ENCODE peak calls at places on chromosomes 1 and 21, in four cellular contexts. H is K562, E is GM12878, U is SK-N-SH. O is an unnamed sample.

GRCh38 chr21:38388219-38388618 is 110.1 kb downstream of the ERG start:
- DNase-seq in H (no peak), E (no peak), U (no peak), O (peak)

GRCh38 chr1:26861889-26862371 is 1.0 kb upstream of the SFN start:
- DNase-seq in H (no peak), E (no peak), U (no peak), O (no peak)

GRCh38 chr1:236603896-236604217 is 459 bp downstream of the HEATR1 start:
- DNase-seq in H (peak), E (no peak), U (peak), O (peak)

GRCh38 chr1:205496661-205497060 is 7.8 kb upstream of the CDK18 start:
- DNase-seq in H (no peak), E (no peak), U (no peak), O (no peak)

GRCh38 chr1:37926061-37926924 is 20.6 kb downstream of the INPP5B start:
- DNase-seq in H (no peak), E (peak), U (no peak), O (no peak)

GRCh38 chr21:32818411-32818810 is 46.9 kb upstream of the PAXBP1 start:
- DNase-seq in H (no peak), E (no peak), U (no peak), O (no peak)

GRCh38 chr1:30823627-30823968 is 66.0 kb upstream of the LAPTM5 start:
- DNase-seq in H (no peak), E (no peak), U (no peak), O (no peak)

GRCh38 chr1:37561794-37562132 is 5.0 kb downstream of the DNALI1 start:
- DNase-seq in H (peak), E (no peak), U (peak), O (peak)

GRCh38 chr1:43885311-43885801 is 48.2 kb upstream of the ARTN start:
- DNase-seq in H (no peak), E (no peak), U (no peak), O (no peak)

GRCh38 chr1:109826930-109827349 is 63.2 kb upstream of the EPS8L3 start:
- DNase-seq in H (no peak), E (no peak), U (no peak), O (no peak)

GRCh38 chr1:160421881-160422280 is 21.5 kb downstream of the VANGL2 start:
- DNase-seq in H (no peak), E (no peak), U (no peak), O (no peak)

GRCh38 chr1:86487131-86487804 is 18.5 kb downstream of the CLCA1 start:
- DNase-seq in H (no peak), E (no peak), U (no peak), O (peak)

GRCh38 chr1:234896477-234897364 is 231.9 kb downstream of the TOMM20 start:
- DNase-seq in H (no peak), E (no peak), U (no peak), O (peak)

GRCh38 chr1:57163789-57164188 is 198.0 kb upstream of the C8B start:
- DNase-seq in H (no peak), E (no peak), U (no peak), O (no peak)

GRCh38 chr1:233730809-233731208 is 116.9 kb downstream of the KCNK1 start:
- DNase-seq in H (peak), E (no peak), U (no peak), O (no peak)

GRCh38 chr1:21030201-21030600 is 146.5 kb downstream of the EIF4G3 start:
- DNase-seq in H (no peak), E (no peak), U (no peak), O (no peak)

GRCh38 chr1:183915634-183916510 is 111.0 kb downstream of the RGL1 start:
- DNase-seq in H (peak), E (peak), U (peak), O (peak)

GRCh38 chr1:229508823-229509337 is 739 bp upstream of the NUP133 start:
- DNase-seq in H (no peak), E (no peak), U (no peak), O (no peak)

GRCh38 chr1:229507951-229508822 is at the start of gene NUP133:
- DNase-seq in H (peak), E (peak), U (peak), O (peak)

GRCh38 chr1:229506633-229507032 is 1.5 kb downstream of the NUP133 start:
- DNase-seq in H (no peak), E (no peak), U (no peak), O (no peak)

GRCh38 chr1:229507502-229507901 is 639 bp downstream of the NUP133 start:
- DNase-seq in H (no peak), E (no peak), U (no peak), O (no peak)

DNA sequence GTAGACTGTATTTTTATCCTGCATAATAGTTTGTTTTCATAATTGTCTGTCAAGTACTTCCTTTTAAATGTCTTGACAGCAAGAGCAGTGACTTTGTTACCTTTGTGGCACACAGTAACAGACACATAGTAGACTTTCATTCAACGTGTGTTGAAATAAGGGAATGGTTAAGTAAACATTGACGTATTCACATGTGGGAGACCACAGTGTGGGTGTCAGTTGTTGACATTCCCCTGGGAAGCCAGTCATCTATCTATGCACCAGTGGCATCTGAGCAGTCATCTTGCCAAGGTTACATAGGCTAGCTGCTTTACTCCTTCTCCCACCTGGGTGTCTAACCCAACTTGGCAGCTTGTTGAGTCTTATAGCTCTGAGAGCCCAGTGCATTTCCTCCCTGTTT is 1.4 kb upstream of the NUP133 start:
- DNase-seq in H (peak), E (no peak), U (no peak), O (peak)
- TF ChIP-seq RCOR1 in H (no peak), E (no peak), U (no peak), O (no peak)

DNA sequence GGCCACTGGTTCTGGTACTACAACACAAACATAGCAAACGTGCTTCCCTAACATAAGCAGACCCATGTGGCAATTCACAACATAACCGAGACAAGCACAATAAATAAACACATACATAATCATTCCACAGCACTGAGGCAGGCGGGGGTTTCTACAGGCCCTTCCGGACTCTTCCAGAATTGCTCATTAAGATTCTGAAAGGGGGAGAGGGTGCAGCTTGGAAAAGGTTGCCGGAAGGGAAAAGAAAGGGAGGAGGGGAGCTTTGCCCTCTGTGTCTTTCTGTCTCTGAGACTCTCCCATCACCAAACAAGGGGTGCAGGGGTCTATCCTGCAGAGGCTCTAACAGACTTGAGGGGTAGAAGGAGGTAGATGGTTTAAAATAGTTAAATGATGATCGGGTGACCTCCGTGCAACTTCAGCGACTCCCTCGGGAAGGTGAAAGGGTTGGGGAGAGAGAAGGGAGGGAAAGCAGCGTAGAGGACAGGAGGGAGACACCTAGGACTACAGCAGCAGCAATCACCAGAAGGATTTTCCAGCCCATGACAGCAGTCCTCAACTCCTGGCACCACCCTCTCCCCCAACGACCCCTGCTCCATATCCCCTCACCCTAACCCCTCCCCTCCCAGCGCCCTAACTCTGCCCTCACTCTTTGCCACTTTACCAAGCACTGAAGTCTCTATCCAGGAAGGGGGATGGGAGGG is 365.4 kb upstream of the ESRRG start:
- DNase-seq in H (no peak), E (no peak), U (peak), O (peak)
- H3K9ac ChIP-seq in H (no peak), E (no peak), U (no peak), O (no peak)

DNA sequence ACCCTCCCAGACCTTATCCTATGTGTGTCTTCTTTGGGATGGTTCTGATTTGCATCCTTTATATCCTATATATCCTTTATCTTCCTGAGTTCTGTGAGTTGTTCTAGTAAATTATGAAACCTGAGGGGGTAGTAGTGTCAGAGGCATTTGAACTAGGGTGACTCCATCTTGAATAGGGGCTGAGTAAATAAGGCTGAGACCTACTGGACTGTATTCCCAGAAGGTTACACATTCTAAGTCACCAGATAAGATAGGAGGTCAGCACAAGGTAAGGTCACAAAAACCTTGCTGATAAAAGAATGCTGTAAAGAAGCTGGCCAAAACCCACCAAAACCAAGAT is 50.6 kb downstream of the SUSD4 start:
- DNase-seq in H (no peak), E (no peak), U (no peak), O (no peak)
- TF ChIP-seq RCOR1 in H (no peak), E (no peak), U (no peak), O (no peak)

GRCh38 chr1:162388615-162389014 is 7.1 kb downstream of the C1orf226 start:
- DNase-seq in H (no peak), E (no peak), U (no peak), O (no peak)

GRCh38 chr1:162390396-162391185 is 9.1 kb downstream of the C1orf226 start:
- DNase-seq in H (no peak), E (no peak), U (no peak), O (no peak)

GRCh38 chr1:162389021-162389818 is 7.7 kb downstream of the C1orf226 start:
- DNase-seq in H (no peak), E (no peak), U (no peak), O (peak)

GRCh38 chr1:162388083-162388594 is 6.6 kb downstream of the C1orf226 start:
- DNase-seq in H (no peak), E (no peak), U (peak), O (no peak)

DNA sequence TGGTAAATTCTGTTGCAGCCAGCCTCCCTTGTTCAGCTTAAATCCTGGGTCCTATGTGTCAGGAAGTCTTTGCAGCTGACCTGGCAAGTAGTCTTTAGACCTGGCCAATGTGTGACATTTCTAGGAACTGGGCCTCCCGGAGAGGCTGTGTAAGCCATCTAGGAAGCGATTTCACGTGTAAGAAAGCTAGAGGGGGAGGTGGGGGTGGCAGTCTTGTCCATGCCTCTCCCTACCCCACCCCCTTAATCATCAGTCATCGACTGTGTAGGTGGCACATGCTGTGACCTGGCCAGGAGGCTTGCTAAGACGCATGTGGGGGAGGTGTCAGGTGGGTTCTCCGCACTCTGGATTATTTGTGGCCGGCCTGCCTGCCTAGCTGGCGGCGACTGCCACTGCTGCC is 8.4 kb downstream of the C1orf226 start:
- DNase-seq in H (peak), E (no peak), U (no peak), O (no peak)
- H3K9ac ChIP-seq in H (peak), E (no peak), U (no peak), O (no peak)

DNA sequence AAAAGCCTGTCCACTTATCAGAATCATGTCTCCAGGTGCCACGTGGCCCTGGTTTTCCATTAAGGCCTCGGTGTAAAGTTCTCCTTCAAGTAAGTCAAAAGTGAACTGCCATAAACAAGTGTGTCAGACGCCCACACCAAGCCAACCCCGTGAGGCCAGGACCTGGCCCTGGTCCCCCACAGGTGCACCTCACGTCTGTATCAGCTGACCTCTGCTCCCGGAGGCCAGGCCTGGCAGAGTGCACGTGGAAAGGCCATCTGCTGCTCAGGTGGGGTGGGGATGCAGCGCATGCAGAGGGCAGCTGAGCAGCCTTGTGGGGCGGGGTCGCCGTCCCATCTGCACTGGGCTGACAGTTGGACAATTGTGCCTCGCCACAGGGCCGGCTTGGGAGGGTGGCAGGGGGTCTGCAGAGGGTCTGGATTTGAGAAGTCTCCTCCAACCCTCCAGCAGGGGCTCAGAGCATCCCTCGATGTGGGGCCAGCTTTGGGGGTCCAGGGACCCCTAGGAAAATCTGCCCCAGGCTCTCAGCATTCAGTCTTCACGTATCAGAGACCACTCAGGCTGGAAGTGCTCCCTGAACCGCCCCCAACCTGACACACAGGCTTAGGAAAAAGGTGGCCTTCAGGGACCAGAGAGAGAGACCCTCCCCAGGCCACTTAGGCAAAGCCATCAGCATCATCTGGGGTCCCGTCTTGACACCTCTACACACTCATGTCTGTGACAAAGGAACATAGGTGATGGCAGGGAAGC is 3.0 kb downstream of the SLC19A1 start:
- DNase-seq in H (no peak), E (no peak), U (no peak), O (no peak)
- TF ChIP-seq RCOR1 in H (no peak), E (no peak), U (no peak), O (no peak)

GRCh38 chr1:29707796-29708195 is 471.5 kb downstream of the PTPRU start:
- DNase-seq in H (no peak), E (no peak), U (no peak), O (no peak)
- H3K9ac ChIP-seq in H (no peak), E (no peak), U (peak), O (no peak)

GRCh38 chr1:112704908-112705627 is 1.9 kb downstream of the RHOC start:
- DNase-seq in H (peak), E (peak), U (peak), O (peak)

GRCh38 chr1:112706505-112707216 is at the start of gene RHOC:
- DNase-seq in H (peak), E (no peak), U (peak), O (peak)

GRCh38 chr1:112703706-112704105 is 3.2 kb downstream of the RHOC start:
- DNase-seq in H (no peak), E (no peak), U (no peak), O (no peak)

GRCh38 chr1:112702420-112703261 is 4.3 kb downstream of the RHOC start:
- DNase-seq in H (no peak), E (no peak), U (no peak), O (no peak)

GRCh38 chr1:112704511-112704907 is 2.4 kb downstream of the RHOC start:
- DNase-seq in H (no peak), E (no peak), U (no peak), O (no peak)
- TF ChIP-seq RCOR1 in H (no peak), E (no peak), U (no peak), O (no peak)

GRCh38 chr1:222970711-222971110 is 155.9 kb downstream of the DISP1 start:
- DNase-seq in H (no peak), E (no peak), U (no peak), O (no peak)
- H3K9ac ChIP-seq in H (no peak), E (no peak), U (no peak), O (no peak)